ENCODE peak calls at places on chromosomes 16 and 17, in seven cellular contexts. Q, P, W, I, O, D and F are unnamed samples.

GRCh38 chr16:4272114-4272954 is 489 bp downstream of the TFAP4 start:
- DNase-seq in Q (no peak), P (peak; percentile 51), W (no peak), I (peak; percentile 80), O (peak; percentile 31), D (peak; percentile 20), F (peak; percentile 75)

GRCh38 chr17:77438241-77439204 is 297.8 kb downstream of the SEC14L1 start:
- DNase-seq in Q (no peak), P (no peak), W (no peak), I (no peak), O (no peak), D (no peak), F (no peak)

GRCh38 chr16:70679653-70680494 is 6.0 kb downstream of the MTSS2 start:
- DNase-seq in Q (no peak), P (no peak), W (no peak), I (peak; percentile 5), O (no peak), D (no peak), F (no peak)

GRCh38 chr17:46977348-46977747 is 1.7 kb downstream of the RPRML start:
- DNase-seq in Q (no peak), P (no peak), W (no peak), I (peak; percentile 5), O (no peak), D (no peak), F (no peak)

GRCh38 chr16:85370881-85371651 is 242.1 kb upstream of the GSE1 start:
- DNase-seq in Q (no peak), P (peak; percentile 13), W (no peak), I (no peak), O (no peak), D (no peak), F (peak; percentile 89)

GRCh38 chr17:4988168-4988567 is 693 bp upstream of the CAMTA2 start:
- DNase-seq in Q (no peak), P (no peak), W (no peak), I (no peak), O (no peak), D (no peak), F (no peak)

GRCh38 chr16:54286330-54287017 is at the start of gene IRX3:
- DNase-seq in Q (no peak), P (peak; percentile 40), W (no peak), I (peak; percentile 70), O (no peak), D (no peak), F (no peak)

GRCh38 chr17:44830359-44831269 is 527 bp upstream of the GJC1 start:
- DNase-seq in Q (no peak), P (no peak), W (peak; percentile 1), I (no peak), O (peak; percentile 2), D (no peak), F (peak; percentile 74)

GRCh38 chr16:50548659-50549560 is 714 bp downstream of the NKD1 start:
- DNase-seq in Q (no peak), P (no peak), W (peak; percentile 17), I (no peak), O (no peak), D (no peak), F (peak; percentile 72)

GRCh38 chr16:20181386-20181785 is 107.7 kb upstream of the GPR139 start:
- DNase-seq in Q (no peak), P (no peak), W (no peak), I (no peak), O (no peak), D (no peak), F (no peak)

GRCh38 chr17:55731586-55732250 is 9.1 kb upstream of the TMEM100 start:
- DNase-seq in Q (no peak), P (no peak), W (no peak), I (no peak), O (no peak), D (no peak), F (peak; percentile 91)

GRCh38 chr17:49928126-49928800 is 40.7 kb upstream of the DLX4 start:
- DNase-seq in Q (no peak), P (no peak), W (no peak), I (no peak), O (no peak), D (no peak), F (no peak)

GRCh38 chr17:61285483-61286320 is 113.9 kb upstream of the TBX2 start:
- DNase-seq in Q (peak; percentile 85), P (no peak), W (no peak), I (no peak), O (no peak), D (no peak), F (no peak)